ENCODE peak calls at places on chromosomes 2 and 18, in seven cellular contexts. C, J, T, H, O, D and S are unnamed samples.

GRCh38 chr2:234178309-234179030 is 128.0 kb downstream of the SPP2 start:
- DNase-seq in C (peak; percentile 10), J (no peak), T (peak; percentile 51), H (peak; percentile 43), O (no peak), D (no peak), S (peak; percentile 28)

GRCh38 chr2:85132834-85133637 is at the start of gene TCF7L1:
- DNase-seq in C (peak; percentile 88), J (peak; percentile 34), T (peak; percentile 89), H (peak; percentile 84), O (peak; percentile 68), D (peak; percentile 91), S (peak; percentile 65)

GRCh38 chr18:7607535-7608173 is 40.5 kb downstream of the PTPRM start:
- DNase-seq in C (no peak), J (no peak), T (no peak), H (no peak), O (no peak), D (peak; percentile 76), S (no peak)

GRCh38 chr18:9818423-9818734 is 67.4 kb upstream of the TXNDC2 start:
- DNase-seq in C (no peak), J (no peak), T (no peak), H (no peak), O (no peak), D (no peak), S (no peak)

GRCh38 chr2:43225093-43225787 is 1.2 kb downstream of the ZFP36L2 start:
- DNase-seq in C (peak; percentile 64), J (peak; percentile 69), T (peak; percentile 78), H (peak; percentile 73), O (peak; percentile 66), D (peak; percentile 67), S (peak; percentile 59)

GRCh38 chr18:46830633-46831032 is 73.8 kb upstream of the ST8SIA5 start:
- DNase-seq in C (no peak), J (no peak), T (no peak), H (no peak), O (no peak), D (no peak), S (no peak)

GRCh38 chr18:22643731-22644130 is 226.0 kb upstream of the CTAGE1 start:
- DNase-seq in C (peak; percentile 12), J (no peak), T (peak; percentile 25), H (no peak), O (no peak), D (no peak), S (peak; percentile 6)

GRCh38 chr18:13137939-13138821 is 80.4 kb upstream of the LDLRAD4 start:
- DNase-seq in C (peak; percentile 8), J (peak; percentile 73), T (no peak), H (peak; percentile 83), O (peak; percentile 60), D (peak; percentile 69), S (peak; percentile 84)

GRCh38 chr18:28357785-28358401 is 181.0 kb upstream of the CDH2 start:
- DNase-seq in C (no peak), J (no peak), T (no peak), H (no peak), O (no peak), D (no peak), S (no peak)

GRCh38 chr2:75068546-75068945 is 110.1 kb downstream of the POLE4 start:
- DNase-seq in C (peak; percentile 6), J (no peak), T (no peak), H (no peak), O (no peak), D (no peak), S (peak; percentile 42)

GRCh38 chr2:202718614-202719013 is 83.8 kb downstream of the FAM117B start:
- DNase-seq in C (peak; percentile 72), J (no peak), T (peak; percentile 32), H (no peak), O (no peak), D (no peak), S (peak; percentile 59)

GRCh38 chr2:207491954-207492353 is 37.8 kb upstream of the CREB1 start:
- DNase-seq in C (no peak), J (no peak), T (no peak), H (peak; percentile 52), O (no peak), D (no peak), S (no peak)

GRCh38 chr2:100733344-100734187 is 86.4 kb upstream of the NPAS2 start:
- DNase-seq in C (peak; percentile 75), J (no peak), T (peak; percentile 54), H (no peak), O (peak; percentile 76), D (no peak), S (peak; percentile 94)

GRCh38 chr2:19649107-19649506 is 252.7 kb downstream of the TTC32 start:
- DNase-seq in C (peak; percentile 38), J (no peak), T (peak; percentile 84), H (no peak), O (no peak), D (no peak), S (peak; percentile 74)
- TF ChIP-seq CTCF in C (no peak), J (no peak), T (no peak), H (no peak), O (no peak), D (no peak), S (peak; percentile 24)

GRCh38 chr2:120230515-120231471 is 7.6 kb upstream of the TMEM185B start:
- DNase-seq in C (no peak), J (no peak), T (no peak), H (peak; percentile 7), O (no peak), D (no peak), S (no peak)

GRCh38 chr2:120231564-120231973 is 8.4 kb upstream of the TMEM185B start:
- DNase-seq in C (no peak), J (no peak), T (no peak), H (no peak), O (no peak), D (no peak), S (no peak)

GRCh38 chr2:120235681-120236080 is 12.5 kb upstream of the TMEM185B start:
- DNase-seq in C (no peak), J (no peak), T (no peak), H (no peak), O (no peak), D (no peak), S (no peak)

GRCh38 chr2:120231974-120232635 is 8.9 kb upstream of the TMEM185B start:
- DNase-seq in C (peak; percentile 50), J (peak; percentile 67), T (no peak), H (no peak), O (peak; percentile 56), D (no peak), S (peak; percentile 50)

DNA sequence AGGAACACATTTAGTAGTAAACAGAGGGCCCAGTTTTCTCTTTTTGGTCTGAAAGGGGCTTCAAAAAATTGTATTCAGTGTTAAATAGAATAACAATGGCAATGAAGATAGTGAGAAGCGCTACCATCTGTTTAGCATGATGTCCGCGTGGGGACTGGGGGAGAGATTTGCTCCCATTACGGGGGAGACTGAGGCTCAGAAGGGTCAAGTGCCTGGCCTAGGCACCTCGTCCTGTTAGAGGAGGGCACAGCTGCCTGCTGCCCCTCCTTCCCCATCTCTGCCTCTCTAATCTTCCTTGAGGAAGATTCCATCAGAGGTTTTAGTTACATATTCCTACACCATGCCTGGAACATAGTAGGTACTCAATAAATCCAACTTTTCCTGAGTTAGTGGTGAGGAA is 10.1 kb upstream of the TMEM185B start:
- DNase-seq in C (no peak), J (no peak), T (no peak), H (no peak), O (no peak), D (no peak), S (no peak)
- H3K4me3 ChIP-seq in C (no peak overlapping the region), J (no peak overlapping the region), T (no peak overlapping the region), H (no peak overlapping the region), O (no peak overlapping the region), D (no peak overlapping the region), S (no peak overlapping the region)

DNA sequence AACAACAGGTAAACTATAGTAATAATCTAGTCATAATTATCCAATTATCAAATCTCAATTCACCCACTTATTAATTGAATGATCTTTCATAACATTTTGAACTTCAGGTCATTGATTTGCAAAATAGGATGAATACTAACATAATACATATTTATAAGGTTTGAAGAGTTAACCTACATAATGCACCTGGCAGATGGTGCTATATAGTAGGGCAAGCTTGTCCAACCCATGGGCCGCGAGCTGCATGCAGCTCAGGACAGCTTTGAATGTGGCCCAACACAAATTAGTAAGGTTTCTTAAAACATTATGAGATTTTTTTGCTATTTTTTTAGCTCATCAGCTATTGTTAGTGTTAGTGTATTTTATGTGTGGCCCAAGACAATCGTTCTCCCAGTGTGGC is 815.8 kb upstream of the ID2 start:
- DNase-seq in C (no peak), J (no peak), T (no peak), H (no peak), O (no peak), D (no peak), S (no peak)
- TF ChIP-seq CTCF in C (no peak), J (no peak), T (no peak), H (no peak), O (no peak), D (no peak), S (no peak)

GRCh38 chr2:210002158-210003157 is at the start of gene RPE:
- DNase-seq in C (peak; percentile 88), J (peak; percentile 96), T (peak; percentile 96), H (peak; percentile 97), O (peak; percentile 97), D (peak; percentile 98), S (peak; percentile 89)

GRCh38 chr2:210000464-210001324 is 1.7 kb upstream of the RPE start:
- DNase-seq in C (no peak), J (no peak), T (no peak), H (no peak), O (no peak), D (no peak), S (no peak)

GRCh38 chr2:210007895-210008294 is 5.5 kb downstream of the RPE start:
- DNase-seq in C (peak; percentile 10), J (no peak), T (no peak), H (peak; percentile 50), O (no peak), D (no peak), S (peak; percentile 17)

GRCh38 chr2:210003394-210003793 is 956 bp downstream of the RPE start:
- DNase-seq in C (no peak), J (no peak), T (no peak), H (no peak), O (no peak), D (no peak), S (no peak)

DNA sequence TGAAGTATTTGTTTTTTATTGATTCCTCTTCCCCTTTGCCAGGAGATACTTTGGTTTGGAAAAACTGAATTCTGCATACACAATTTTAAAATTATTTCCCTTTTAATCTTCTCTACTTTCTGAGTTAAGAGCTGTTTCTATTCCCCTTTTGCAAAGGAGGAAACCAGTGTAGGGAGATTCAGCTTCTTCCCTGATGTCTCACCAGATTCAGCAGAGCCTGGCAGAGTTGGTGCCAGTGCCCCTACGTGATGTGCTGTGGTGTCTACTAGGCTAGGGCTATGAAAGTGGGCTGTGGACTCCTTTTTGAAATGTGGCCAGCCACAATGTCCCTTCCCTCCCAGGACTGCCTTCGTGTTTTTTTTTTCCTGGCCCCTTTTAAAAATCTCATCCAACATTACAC is 2.5 kb downstream of the RPE start:
- DNase-seq in C (no peak), J (no peak), T (no peak), H (no peak), O (no peak), D (no peak), S (no peak)
- H3K4me3 ChIP-seq in C (no peak overlapping the region), J (no peak overlapping the region), T (no peak overlapping the region), H (no peak overlapping the region), O (no peak overlapping the region), D (no peak overlapping the region), S (no peak overlapping the region)